ENCODE peak calls at places on chromosomes 2 and 18, in ten cellular contexts. W is substantia nigra; Z is K562; K is A172; T is KBM-7; P is HTR-8/SVneo; A is activated gamma-delta T cell treated with anti-CD3 and anti-CD28 coated beads, Interleukin-2, amount 50 U/mL, for 16 hours; V is EL; S is AG04450; E is nephron progenitor cell. M is an unnamed sample.

GRCh38 chr2:151302879-151303278 is 13.4 kb upstream of the NMI start:
- DNase-seq in A (no peak), P (peak; percentile 14), V (peak; percentile 50), E (no peak), T (no peak), Z (peak; percentile 48), W (no peak), S (peak; percentile 51), K (peak; percentile 76), M (no peak)

GRCh38 chr2:38074775-38075435 is 1.0 kb downstream of the CYP1B1 start:
- DNase-seq in K (no peak), E (peak; percentile 63), P (no peak), S (no peak), W (no peak), Z (no peak), V (no peak), T (no peak), A (no peak), M (peak; percentile 75)

GRCh38 chr2:108169982-108170625 is 69.7 kb upstream of the SULT1C3 start:
- DNase-seq in T (peak; percentile 31), W (no peak), A (no peak), K (peak; percentile 35), E (no peak), S (no peak), Z (no peak), P (no peak), V (peak; percentile 25), M (peak; percentile 40)

GRCh38 chr2:29397743-29398142 is 282.5 kb downstream of the CLIP4 start:
- DNase-seq in V (no peak), T (no peak), K (no peak), W (no peak), Z (no peak), S (no peak), A (no peak), P (no peak), E (no peak), M (no peak)

GRCh38 chr2:150222317-150222716 is 265.1 kb downstream of the RND3 start:
- DNase-seq in K (no peak), E (no peak), V (no peak), P (no peak), Z (no peak), T (no peak), S (no peak), A (no peak), W (no peak), M (no peak)

GRCh38 chr18:54717673-54718435 is 110.4 kb upstream of the RAB27B start:
- DNase-seq in K (peak; percentile 8), Z (peak; percentile 7), S (no peak), W (no peak), V (no peak), E (peak; percentile 49), P (no peak), T (peak; percentile 86), A (peak; percentile 7), M (peak; percentile 13)

GRCh38 chr2:238259085-238260020 is 19.5 kb upstream of the HES6 start:
- DNase-seq in K (no peak), W (no peak), S (no peak), T (no peak), Z (no peak), A (no peak), E (no peak), V (no peak), P (no peak), M (no peak)

GRCh38 chr2:26469955-26470354 is 8.0 kb downstream of the OTOF start:
- DNase-seq in P (no peak), S (no peak), A (no peak), W (no peak), K (no peak), E (no peak), T (no peak), V (no peak), Z (no peak), M (no peak)

GRCh38 chr18:77911973-77912372 is 662.3 kb downstream of the GALR1 start:
- DNase-seq in A (no peak), V (no peak), S (no peak), P (no peak), E (no peak), K (no peak), W (no peak), Z (no peak), T (no peak), M (no peak)

GRCh38 chr2:208265371-208265806 is 666 bp upstream of the PIKFYVE start:
- DNase-seq in T (no peak), E (no peak), K (no peak), A (no peak), Z (peak; percentile 20), P (no peak), W (no peak), V (peak; percentile 42), S (no peak), M (peak; percentile 28)

GRCh38 chr2:152647417-152648010 is 69.7 kb downstream of the PRPF40A start:
- DNase-seq in Z (no peak), V (peak; percentile 20), P (no peak), T (no peak), K (no peak), E (no peak), W (no peak), A (no peak), S (no peak), M (peak; percentile 7)

GRCh38 chr2:230327418-230328154 is 593 bp downstream of the SP140L start:
- DNase-seq in A (no peak), T (no peak), Z (no peak), K (no peak), E (no peak), S (no peak), W (no peak), P (no peak), V (no peak), M (peak; percentile 9)

GRCh38 chr2:231187736-231188505 is 10.5 kb upstream of the ARMC9 start:
- DNase-seq in K (peak; percentile 74), Z (no peak), E (no peak), T (no peak), S (no peak), A (no peak), V (peak; percentile 29), P (no peak), W (no peak), M (no peak)

GRCh38 chr2:57855207-57855606 is 191.4 kb upstream of the VRK2 start:
- DNase-seq in Z (no peak), A (no peak), W (no peak), V (no peak), P (no peak), S (no peak), T (peak; percentile 20), K (no peak), E (no peak), M (no peak)

GRCh38 chr2:119545754-119546445 is 1.7 kb downstream of the CFAP221 start:
- DNase-seq in S (no peak), K (peak; percentile 62), P (no peak), E (no peak), V (no peak), T (no peak), W (no peak), A (no peak), Z (no peak), M (no peak)

GRCh38 chr2:159003555-159003954 is 35.1 kb downstream of the TANC1 start:
- DNase-seq in K (no peak), W (no peak), Z (no peak), E (no peak), P (no peak), T (no peak), V (no peak), A (no peak), S (no peak), M (no peak)

GRCh38 chr2:109271920-109272319 is 142.9 kb downstream of the SH3RF3 start:
- DNase-seq in T (no peak), K (no peak), W (no peak), E (no peak), P (no peak), S (no peak), V (no peak), Z (no peak), A (no peak), M (no peak)

GRCh38 chr18:53991202-53991601 is 233.3 kb downstream of the MBD2 start:
- DNase-seq in E (no peak), S (no peak), A (no peak), K (peak; percentile 92), W (no peak), V (peak; percentile 73), T (no peak), P (no peak), Z (no peak), M (no peak)

GRCh38 chr18:10008006-10008647 is 94.3 kb downstream of the VAPA start:
- DNase-seq in V (no peak), A (no peak), P (no peak), E (no peak), T (no peak), S (no peak), W (no peak), K (no peak), Z (no peak), M (no peak)

GRCh38 chr18:27608742-27609141 is 423.6 kb upstream of the CHST9 start:
- DNase-seq in K (no peak), T (peak; percentile 6), P (no peak), A (no peak), Z (no peak), W (no peak), V (peak; percentile 3), E (no peak), S (no peak), M (no peak)

GRCh38 chr2:20049631-20050030 is 1.8 kb downstream of the LAPTM4A start:
- DNase-seq in A (no peak), S (no peak), V (peak; percentile 30), P (no peak), W (no peak), K (no peak), Z (no peak), T (peak; percentile 69), E (no peak), M (peak; percentile 33)

GRCh38 chr18:13813271-13813849 is 10.6 kb upstream of the MC5R start:
- DNase-seq in V (peak; percentile 47), P (peak; percentile 78), K (peak; percentile 63), S (no peak), T (peak; percentile 75), Z (peak; percentile 72), A (peak; percentile 28), W (no peak), E (peak; percentile 75), M (peak; percentile 79)

GRCh38 chr2:97871096-97871780 is 124.5 kb downstream of the TMEM131 start:
- DNase-seq in T (no peak), Z (no peak), A (no peak), V (peak; percentile 75), K (peak; percentile 83), E (no peak), S (peak; percentile 10), W (no peak), P (no peak), M (no peak)

GRCh38 chr2:102056079-102056581 is 64.4 kb downstream of the IL1R2 start:
- DNase-seq in V (no peak), T (no peak), A (no peak), E (no peak), S (no peak), Z (peak; percentile 46), K (no peak), P (no peak), W (no peak), M (no peak)